ENCODE peak calls at places on chromosomes 3 and 15, in six cellular contexts. J is uterus, Z is heart left ventricle, R is endothelial cell of umbilical vein, F is HepG2, H is GM12891. E is an unnamed sample.

GRCh38 chr3:177195242-177195940 is 1.9 kb downstream of the TBL1XR1 start:
- DNase-seq in H (no peak), F (no peak), J (peak), R (peak), Z (no peak), E (no peak)

GRCh38 chr3:46202476-46202875 is 5.6 kb downstream of the CCR1 start:
- DNase-seq in H (no peak), Z (no peak), R (no peak), J (no peak), F (no peak), E (no peak)

GRCh38 chr3:61030469-61031035 is 220.7 kb downstream of the FHIT start:
- DNase-seq in F (peak), J (no peak), H (no peak), Z (no peak), R (no peak), E (peak)

GRCh38 chr3:48952510-48953118 is 34.0 kb downstream of the ARIH2 start:
- DNase-seq in Z (no peak), J (no peak), F (peak), H (no peak), R (peak), E (no peak)

GRCh38 chr15:101439285-101439919 is 50.1 kb downstream of the PCSK6 start:
- DNase-seq in J (no peak), F (peak), H (no peak), R (no peak), Z (no peak), E (no peak)

GRCh38 chr15:27059610-27060202 is 88.7 kb downstream of the GABRG3 start:
- DNase-seq in R (no peak), H (peak), Z (no peak), J (no peak), F (peak), E (peak)

GRCh38 chr3:101513419-101513986 is 491 bp upstream of the SENP7 start:
- DNase-seq in F (no peak), J (no peak), H (peak), R (no peak), Z (no peak), E (peak)

GRCh38 chr3:71502066-71502465 is 81.5 kb downstream of the FOXP1 start:
- DNase-seq in R (no peak), J (no peak), H (no peak), F (no peak), Z (no peak), E (no peak)

GRCh38 chr3:115385935-115386334 is 237.4 kb upstream of the GAP43 start:
- DNase-seq in R (no peak), H (no peak), F (no peak), Z (no peak), J (no peak), E (no peak)

GRCh38 chr3:49424816-49425215 is 2.5 kb upstream of the AMT start:
- DNase-seq in F (no peak), Z (peak), H (no peak), J (no peak), R (no peak), E (no peak)

GRCh38 chr3:28328188-28329151 is 20.1 kb upstream of the ZCWPW2 start:
- DNase-seq in H (no peak), Z (no peak), J (no peak), F (no peak), R (peak), E (no peak)

GRCh38 chr15:50182233-50183013 is 427 bp downstream of the SLC27A2 start:
- DNase-seq in Z (no peak), J (no peak), R (peak), F (no peak), H (peak), E (no peak)

GRCh38 chr3:101379695-101380376 is 59.5 kb upstream of the IMPG2 start:
- DNase-seq in Z (no peak), R (no peak), F (no peak), J (no peak), H (no peak), E (no peak)

GRCh38 chr3:187291001-187291511 is 481 bp downstream of the MASP1 start:
- DNase-seq in H (no peak), J (peak), Z (no peak), F (no peak), R (no peak), E (no peak)

GRCh38 chr3:141255137-141255536 is 23.5 kb downstream of the PXYLP1 start:
- DNase-seq in J (no peak), Z (no peak), F (no peak), H (no peak), R (no peak), E (no peak)

GRCh38 chr3:197398301-197398878 is 100.0 kb upstream of the DLG1 start:
- DNase-seq in Z (no peak), J (no peak), R (no peak), H (no peak), F (no peak), E (no peak)

GRCh38 chr3:175662815-175663214 is 803.7 kb downstream of the NAALADL2 start:
- DNase-seq in H (no peak), F (no peak), J (no peak), R (no peak), Z (no peak), E (no peak)

GRCh38 chr15:84034831-84035753 is 200.5 kb upstream of the GOLGA6L4 start:
- DNase-seq in J (no peak), Z (no peak), F (peak), H (peak), R (no peak), E (peak)

GRCh38 chr15:58432421-58432820 is 630 bp downstream of the LIPC start:
- DNase-seq in H (no peak), R (no peak), J (no peak), F (no peak), Z (no peak), E (no peak)

GRCh38 chr15:31372635-31373091 is 46.0 kb downstream of the KLF13 start:
- DNase-seq in R (no peak), H (no peak), J (peak), F (no peak), Z (peak), E (no peak)

GRCh38 chr3:110624571-110624970 is 447.0 kb upstream of the NECTIN3 start:
- DNase-seq in H (no peak), J (no peak), R (peak), Z (no peak), F (no peak), E (no peak)

GRCh38 chr3:40009991-40010390 is 200.6 kb downstream of the MYRIP start:
- DNase-seq in J (no peak), Z (no peak), R (no peak), H (no peak), F (no peak), E (no peak)

GRCh38 chr15:33313491-33313890 is 2.7 kb downstream of the RYR3 start:
- DNase-seq in R (no peak), H (no peak), Z (no peak), F (no peak), J (no peak), E (no peak)

GRCh38 chr3:134369861-134370596 is 4.2 kb downstream of the AMOTL2 start:
- DNase-seq in H (no peak), Z (no peak), R (peak), F (no peak), J (no peak), E (no peak)

GRCh38 chr3:15685927-15686326 is 84.4 kb downstream of the BTD start:
- DNase-seq in H (no peak), J (no peak), R (peak), F (peak), Z (no peak), E (no peak)

DNA sequence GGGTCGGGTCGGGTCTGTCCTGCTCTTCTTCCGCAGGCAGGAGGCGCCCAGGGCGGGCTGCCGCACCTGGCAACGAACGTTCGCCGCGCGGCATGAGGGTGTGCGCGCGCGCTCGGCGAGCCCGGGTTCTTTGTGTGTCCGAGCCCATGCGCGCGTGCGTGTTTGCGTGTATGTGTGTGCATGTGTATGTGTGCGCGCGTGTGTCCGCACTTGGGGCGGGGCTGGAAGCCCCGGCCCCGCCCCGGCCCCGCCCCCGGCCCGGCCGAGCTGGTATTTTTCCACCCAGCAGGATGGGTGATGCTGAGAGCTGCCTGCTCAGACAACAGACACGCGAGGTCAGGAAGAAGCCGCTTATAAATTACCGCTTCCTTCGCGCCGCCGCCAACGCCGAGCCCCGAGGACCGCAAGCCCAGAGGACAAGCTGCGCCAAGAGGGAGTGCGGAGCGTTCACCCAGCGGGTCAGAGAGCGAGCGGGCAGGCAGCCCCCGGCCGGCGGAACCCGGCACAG is at the start of gene SLC6A6:
- DNase-seq in Z (peak), J (peak), F (peak), H (peak), R (peak), E (peak)
- TF ChIP-seq POLR2A in Z (no peak), J (peak), F (no peak), H (peak), R (peak), E (peak)

GRCh38 chr15:89243691-89244511 is at the start of gene FANCI:
- DNase-seq in Z (peak), F (peak), R (peak), J (peak), H (peak), E (peak)
- TF ChIP-seq POLR2A in Z (no peak), F (peak), R (no peak), J (no peak), H (no peak), E (no peak)

GRCh38 chr3:174439621-174440349 is 419.3 kb upstream of the NAALADL2 start:
- DNase-seq in H (no peak), J (peak), F (peak), Z (no peak), R (peak), E (peak)
- TF ChIP-seq POLR2A in H (no peak), J (no peak), F (no peak), Z (no peak), R (peak), E (no peak)

DNA sequence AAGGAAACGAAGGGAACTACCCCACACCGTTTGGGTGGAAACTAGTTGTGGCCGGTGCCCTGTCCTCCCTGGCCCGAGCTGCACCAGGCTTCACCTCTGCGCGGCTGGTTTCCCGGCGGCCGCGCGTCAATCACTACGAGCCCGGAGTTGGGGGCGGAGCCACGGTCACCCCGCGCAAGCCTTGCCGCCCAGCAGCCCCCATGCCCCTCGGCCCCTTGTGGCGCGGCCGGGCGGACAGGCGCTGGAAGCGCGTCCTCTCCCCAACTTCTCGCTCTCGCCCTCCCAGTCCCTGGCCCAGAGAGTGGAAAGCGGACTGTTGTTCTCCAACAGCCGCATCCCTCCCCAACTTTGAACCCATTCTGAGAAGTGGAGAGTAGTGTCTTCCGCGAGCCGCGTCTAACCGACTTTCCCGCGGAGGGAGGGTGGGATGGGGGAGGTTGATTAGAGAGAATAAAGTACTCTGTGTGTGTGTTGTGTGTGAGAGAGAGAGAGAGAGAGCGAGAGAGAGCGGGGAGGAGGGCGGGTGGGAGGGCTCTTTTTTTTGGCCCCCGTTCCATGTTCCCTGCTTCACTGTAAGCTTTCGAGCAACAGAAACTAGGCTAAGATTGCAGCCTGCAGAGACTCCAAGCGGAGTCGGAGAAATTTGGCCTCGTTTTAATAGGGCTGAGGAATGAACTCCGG is 1.4 kb upstream of the MEIS2 start:
- DNase-seq in H (no peak), F (peak), J (peak), Z (peak), R (peak), E (peak)
- TF ChIP-seq POLR2A in H (no peak), F (peak), J (peak), Z (no peak), R (no peak), E (peak)

DNA sequence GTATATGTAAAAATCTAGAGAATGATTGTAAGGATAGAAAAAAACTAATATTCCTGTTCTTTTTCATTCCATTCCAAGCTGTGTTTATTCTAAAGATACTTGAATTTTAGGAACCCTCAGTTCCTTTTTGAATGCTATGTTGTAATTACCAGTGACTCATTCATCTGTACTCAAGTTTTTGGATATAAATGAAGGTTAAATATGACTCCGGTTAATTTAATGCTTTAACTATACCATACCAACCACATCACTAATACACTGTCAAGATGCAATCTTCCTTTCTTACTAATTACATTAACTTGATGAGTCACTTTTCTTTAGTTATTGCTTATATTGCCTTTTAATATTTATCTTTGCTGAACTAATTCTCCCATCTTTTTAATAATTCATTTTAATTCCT is 68.8 kb upstream of the ZNF148 start:
- DNase-seq in Z (no peak), F (no peak), J (no peak), H (no peak), R (no peak), E (no peak)
- TF ChIP-seq POLR2A in Z (no peak), F (no peak), J (no peak), H (no peak), R (no peak), E (no peak)

GRCh38 chr3:14125193-14126016 is 553 bp downstream of the TMEM43 start:
- DNase-seq in H (no peak), Z (peak), J (peak), R (peak), F (peak), E (peak)
- TF ChIP-seq POLR2A in H (no peak), Z (no peak), J (no peak), R (no peak), F (no peak), E (peak)

DNA sequence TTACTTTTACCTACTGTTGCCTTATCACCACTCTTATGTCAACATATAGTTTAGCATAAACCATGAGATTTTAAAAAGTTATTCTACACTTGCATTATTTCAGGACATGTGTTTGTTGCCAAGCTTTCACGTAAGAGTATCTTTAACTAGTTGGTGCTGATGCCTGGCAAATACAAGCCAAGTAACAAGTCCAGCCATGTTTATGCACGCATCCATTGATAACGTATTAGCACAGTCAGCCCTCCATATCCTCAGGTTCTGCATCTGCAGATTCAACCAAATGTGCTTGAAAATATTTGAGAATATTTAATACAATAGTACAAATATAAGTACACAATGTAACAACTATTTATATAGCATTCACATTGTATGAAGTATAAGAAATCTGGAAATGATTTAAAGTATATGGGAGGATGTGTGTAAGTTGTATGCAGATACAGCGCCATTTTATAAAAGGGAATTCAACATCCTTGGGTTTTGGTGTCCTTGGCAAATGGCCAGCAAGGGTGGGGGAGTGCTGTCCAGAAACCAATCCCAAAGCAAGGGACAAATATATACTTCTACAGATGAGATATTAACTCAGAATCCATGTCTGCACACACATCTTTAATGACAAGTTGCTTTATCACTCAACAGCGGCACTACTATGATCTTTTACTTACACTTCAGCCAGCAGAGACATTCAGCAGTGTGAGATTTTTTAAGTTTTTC is 8.7 kb upstream of the SETD5 start:
- DNase-seq in F (no peak), J (no peak), R (no peak), H (no peak), Z (no peak), E (no peak)
- TF ChIP-seq POLR2A in F (no peak), J (no peak), R (no peak), H (peak), Z (no peak), E (no peak)

E was measured in H54.